ENCODE peak calls at places on chromosome 16, in nine cellular contexts. U, K, A, Z, C, H, Y, V and L are unnamed samples.

GRCh38 chr16:58661199-58661830 is 23.3 kb downstream of the SLC38A7 start:
- DNase-seq in U (peak; percentile 69), K (peak; percentile 65), A (peak; percentile 81), Z (no peak), C (peak; percentile 60), H (peak; percentile 8), Y (peak; percentile 89), V (peak; percentile 86), L (peak; percentile 58)

GRCh38 chr16:58638148-58639036 is 8.8 kb upstream of the CNOT1 start:
- DNase-seq in U (peak; percentile 66), K (no peak), A (peak; percentile 21), Z (no peak), C (peak; percentile 42), H (no peak), Y (peak; percentile 84), V (peak; percentile 38), L (peak; percentile 63)

GRCh38 chr16:66455970-66456369 is 28.9 kb downstream of the BEAN1 start:
- DNase-seq in U (no peak), K (no peak), A (no peak), Z (no peak), C (no peak), H (no peak), Y (no peak), V (no peak), L (no peak)

GRCh38 chr16:86569843-86570447 is 3.3 kb downstream of the FOXC2 start:
- DNase-seq in U (no peak), K (no peak), A (peak; percentile 29), Z (no peak), C (no peak), H (no peak), Y (no peak), V (no peak), L (no peak)

GRCh38 chr16:87538594-87538993 is 45.8 kb upstream of the ZCCHC14 start:
- DNase-seq in U (no peak), K (no peak), A (peak; percentile 87), Z (no peak), C (no peak), H (no peak), Y (no peak), V (no peak), L (no peak)

GRCh38 chr16:66428682-66429251 is 1.7 kb downstream of the BEAN1 start:
- DNase-seq in U (no peak), K (no peak), A (no peak), Z (no peak), C (no peak), H (no peak), Y (no peak), V (no peak), L (no peak)

GRCh38 chr16:10957771-10958486 is 13.6 kb downstream of the CLEC16A start:
- DNase-seq in U (no peak), K (no peak), A (peak; percentile 66), Z (no peak), C (no peak), H (no peak), Y (no peak), V (peak; percentile 45), L (no peak)

GRCh38 chr16:81612351-81613170 is 166.5 kb upstream of the PLCG2 start:
- DNase-seq in U (no peak), K (no peak), A (peak; percentile 96), Z (no peak), C (no peak), H (no peak), Y (peak; percentile 89), V (no peak), L (no peak)

GRCh38 chr16:23257682-23258081 is 44.4 kb upstream of the SCNN1B start:
- DNase-seq in U (no peak), K (no peak), A (no peak), Z (no peak), C (no peak), H (no peak), Y (no peak), V (no peak), L (no peak)

GRCh38 chr16:77660311-77660710 is 62.0 kb upstream of the NUDT7 start:
- DNase-seq in U (no peak), K (no peak), A (peak; percentile 81), Z (no peak), C (peak; percentile 14), H (no peak), Y (peak; percentile 69), V (peak; percentile 24), L (peak; percentile 1)

GRCh38 chr16:84271866-84272265 is 22.8 kb upstream of the WFDC1 start:
- DNase-seq in U (no peak), K (no peak), A (no peak), Z (no peak), C (no peak), H (no peak), Y (no peak), V (no peak), L (no peak)

GRCh38 chr16:31073073-31073822 is 792 bp downstream of the ZNF668 start:
- DNase-seq in U (peak; percentile 97), K (peak; percentile 30), A (peak; percentile 91), Z (peak; percentile 95), C (peak; percentile 94), H (peak; percentile 85), Y (peak; percentile 91), V (peak; percentile 94), L (peak; percentile 66)

GRCh38 chr16:31073823-31074072 is 292 bp downstream of the ZNF668 start:
- DNase-seq in U (no peak), K (peak; percentile 84), A (no peak), Z (no peak), C (no peak), H (no peak), Y (no peak), V (no peak), L (no peak)

GRCh38 chr16:31072540-31073072 is 1.4 kb downstream of the ZNF668 start:
- DNase-seq in U (no peak), K (no peak), A (peak; percentile 40), Z (peak; percentile 61), C (no peak), H (no peak), Y (peak; percentile 45), V (peak; percentile 63), L (no peak)

GRCh38 chr16:31074073-31074813 is at the start of the genes ZNF646 and ZNF668:
- DNase-seq in U (peak; percentile 100), K (peak; percentile 96), A (peak; percentile 99), Z (peak; percentile 99), C (peak; percentile 98), H (peak; percentile 97), Y (peak; percentile 100), V (peak; percentile 100), L (peak; percentile 97)

DNA sequence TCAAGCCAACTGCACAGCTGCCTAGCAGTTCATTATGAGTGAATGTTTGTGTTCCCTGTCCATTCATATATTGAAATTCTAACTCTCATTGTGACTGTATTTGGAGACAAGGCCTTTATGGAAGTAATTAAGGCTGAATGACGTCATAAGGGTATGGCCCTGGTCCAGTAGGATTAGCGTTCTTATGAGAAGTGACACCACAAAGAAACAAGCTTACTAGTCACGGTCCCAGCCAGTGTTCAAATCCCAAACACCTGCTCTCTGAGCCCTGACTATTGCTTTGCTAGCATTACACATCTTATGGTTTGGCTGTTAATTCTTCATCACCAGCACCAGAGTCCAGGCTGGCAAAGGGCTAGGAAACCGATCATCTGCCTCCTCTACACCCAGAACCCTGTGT is 2.2 kb downstream of the ZNF668 start:
- DNase-seq in U (no peak), K (no peak), A (peak; percentile 21), Z (no peak), C (no peak), H (no peak), Y (peak; percentile 52), V (no peak), L (peak; percentile 79)
- H3K4me3 ChIP-seq in U (peak overlapping the region; percentile 98), K (peak overlapping the region; percentile 99), A (peak overlapping the region; percentile 87), Z (no peak overlapping the region), C (peak overlapping the region; percentile 91), H (peak overlapping the region; percentile 81), Y (peak overlapping the region; percentile 99), V (peak overlapping the region; percentile 87), L (peak overlapping the region; percentile 96)

GRCh38 chr16:89764711-89765201 is 43.4 kb downstream of the ZNF276 start:
- DNase-seq in U (peak; percentile 41), K (no peak), A (no peak), Z (no peak), C (no peak), H (peak; percentile 39), Y (no peak), V (peak; percentile 98), L (no peak)

GRCh38 chr16:89765292-89765810 is 44.0 kb downstream of the ZNF276 start:
- DNase-seq in U (no peak), K (no peak), A (no peak), Z (no peak), C (no peak), H (no peak), Y (no peak), V (no peak), L (no peak)

GRCh38 chr16:89761304-89761922 is 40.1 kb downstream of the ZNF276 start:
- DNase-seq in U (no peak), K (no peak), A (no peak), Z (no peak), C (no peak), H (peak; percentile 44), Y (no peak), V (no peak), L (no peak)

DNA sequence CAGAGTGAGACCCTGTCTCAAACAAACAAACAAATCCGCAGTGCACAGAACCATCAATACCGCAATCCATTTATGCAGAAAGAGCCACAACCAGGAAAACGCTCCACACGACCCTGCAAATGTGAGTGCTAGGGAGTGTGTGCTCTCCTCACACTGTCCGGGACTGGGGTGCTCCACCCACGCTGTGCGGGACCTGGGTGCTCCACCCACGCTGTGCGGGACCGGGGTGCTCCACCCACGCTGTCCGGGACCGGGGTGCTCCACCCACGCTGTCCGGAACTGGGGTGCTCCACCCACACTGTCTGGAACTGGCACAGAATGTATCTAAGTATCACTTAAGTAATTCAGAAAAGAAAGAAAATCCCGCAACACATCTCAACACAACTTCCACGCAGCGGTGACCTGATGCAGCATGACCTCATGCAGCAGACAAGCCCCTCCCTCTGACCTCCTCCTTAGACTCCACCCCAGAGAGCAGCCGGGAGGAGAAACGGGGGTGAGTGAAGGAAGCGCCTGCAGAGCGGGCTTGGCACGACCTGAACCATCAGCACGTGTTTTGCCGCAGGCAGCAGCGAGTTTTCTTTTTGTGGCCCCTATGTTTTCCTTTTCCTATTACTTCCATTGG is 38.5 kb downstream of the ZNF276 start:
- DNase-seq in U (no peak), K (no peak), A (no peak), Z (no peak), C (no peak), H (no peak), Y (no peak), V (no peak), L (no peak)
- H3K4me3 ChIP-seq in U (no peak overlapping the region), K (no peak overlapping the region), A (no peak overlapping the region), Z (no peak overlapping the region), C (no peak overlapping the region), H (no peak overlapping the region), Y (no peak overlapping the region), V (no peak overlapping the region), L (no peak overlapping the region)

DNA sequence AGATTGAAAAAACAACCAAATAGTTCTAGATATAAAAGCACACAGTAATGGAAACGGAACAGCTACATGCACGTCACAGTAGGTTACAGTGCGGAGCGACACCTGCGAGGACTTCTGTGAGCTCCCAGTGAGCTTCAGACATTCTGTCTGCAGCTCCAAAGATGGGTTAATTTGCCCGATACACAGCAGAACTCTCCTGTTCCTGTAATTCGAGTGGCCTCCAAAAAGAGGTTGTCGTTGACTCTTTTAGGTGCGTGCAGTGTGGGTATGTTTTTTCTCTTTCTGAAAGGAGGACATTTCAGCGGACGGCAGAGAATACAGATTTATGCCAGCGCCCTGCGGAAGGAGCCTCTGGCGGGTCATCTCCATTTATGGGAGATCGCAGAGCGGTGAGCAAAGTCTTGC is 2.9 kb downstream of the OR1F1 start:
- DNase-seq in U (no peak), K (peak; percentile 38), A (peak; percentile 19), Z (no peak), C (no peak), H (no peak), Y (no peak), V (no peak), L (no peak)
- H3K4me3 ChIP-seq in U (peak overlapping the region; percentile 26), K (peak overlapping the region; percentile 77), A (no peak overlapping the region), Z (no peak overlapping the region), C (peak overlapping the region; percentile 68), H (peak overlapping the region; percentile 50), Y (peak overlapping the region; percentile 23), V (no peak overlapping the region), L (peak overlapping the region; percentile 24)

GRCh38 chr16:69108069-69108904 is 2.8 kb downstream of the HAS3 start:
- DNase-seq in U (no peak), K (no peak), A (no peak), Z (no peak), C (no peak), H (no peak), Y (no peak), V (no peak), L (no peak)
- H3K4me3 ChIP-seq in U (no peak overlapping the region), K (peak overlapping the region; percentile 58), A (no peak overlapping the region), Z (no peak overlapping the region), C (no peak overlapping the region), H (no peak overlapping the region), Y (no peak overlapping the region), V (no peak overlapping the region), L (no peak overlapping the region)